ENCODE peak calls at places on chromosomes 1 and 21, in seven cellular contexts. L is CD8-positive, alpha-beta memory T cell; C is Panc1; B is vagina; E is GM23338; X is H1; A is naive thymus-derived CD4-positive, alpha-beta T cell. N is an unnamed sample.

GRCh38 chr1:78038491-78038939 is 7.3 kb upstream of the GIPC2 start:
- DNase-seq in L (no peak), C (no peak), B (no peak), E (no peak), X (no peak), A (no peak), N (no peak)

GRCh38 chr21:36945496-36946138 is 20.9 kb downstream of the HLCS start:
- DNase-seq in L (no peak), C (no peak), B (no peak), E (no peak), X (no peak), A (no peak), N (no peak)

GRCh38 chr1:184482113-184482512 is 95.3 kb downstream of the C1orf21 start:
- DNase-seq in L (no peak), C (no peak), B (peak; percentile 94), E (no peak), X (no peak), A (no peak), N (no peak)

GRCh38 chr1:212030936-212031528 is 4.3 kb downstream of the INTS7 start:
- DNase-seq in L (no peak), C (no peak), B (no peak), E (no peak), X (no peak), A (no peak), N (no peak)

GRCh38 chr21:38343691-38344090 is 86.9 kb downstream of the KCNJ15 start:
- DNase-seq in L (no peak), C (no peak), B (no peak), E (no peak), X (no peak), A (no peak), N (no peak)

GRCh38 chr1:26910343-26911160 is 3.2 kb downstream of the NR0B2 start:
- DNase-seq in L (no peak), C (no peak), B (no peak), E (no peak), X (no peak), A (no peak), N (no peak)

GRCh38 chr21:42570362-42570761 is 56.7 kb downstream of the SLC37A1 start:
- DNase-seq in L (no peak), C (no peak), B (no peak), E (no peak), X (no peak), A (no peak), N (no peak)

GRCh38 chr1:230682882-230683610 is 30.9 kb downstream of the AGT start:
- DNase-seq in L (no peak), C (no peak), B (no peak), E (no peak), X (no peak), A (no peak), N (no peak)

GRCh38 chr21:30227128-30227527 is 11.2 kb upstream of the CLDN8 start:
- DNase-seq in L (no peak), C (no peak), B (no peak), E (no peak), X (no peak), A (no peak), N (no peak)

GRCh38 chr1:10630661-10631120 is 155.9 kb downstream of the PEX14 start:
- DNase-seq in L (no peak), C (no peak), B (no peak), E (no peak), X (no peak), A (no peak), N (no peak)
- H3K4me1 ChIP-seq in L (no peaks in the 10 kb centered on the region), C (peaks cover 8% of the 10 kb centered on the region), B (peaks cover 21% of the 10 kb centered on the region), E (peaks cover 24% of the 10 kb centered on the region), X (peaks cover 17% of the 10 kb centered on the region), A (no peaks in the 10 kb centered on the region), N (no peaks in the 10 kb centered on the region)

GRCh38 chr21:35352066-35352770 is 303.1 kb upstream of the RUNX1 start:
- DNase-seq in L (no peak), C (no peak), B (no peak), E (no peak), X (no peak), A (no peak), N (no peak)
- H3K4me1 ChIP-seq in L (no peaks in the 10 kb centered on the region), C (no peaks in the 10 kb centered on the region), B (no peaks in the 10 kb centered on the region), E (no peaks in the 10 kb centered on the region), X (no peaks in the 10 kb centered on the region), A (no peaks in the 10 kb centered on the region), N (no peaks in the 10 kb centered on the region)

GRCh38 chr1:92201973-92202372 is 15.7 kb upstream of the C1orf146 start:
- DNase-seq in L (no peak), C (no peak), B (no peak), E (no peak), X (no peak), A (peak; percentile 38), N (no peak)
- H3K4me1 ChIP-seq in L (peaks cover 3% of the 10 kb centered on the region), C (no peaks in the 10 kb centered on the region), B (no peaks in the 10 kb centered on the region), E (no peaks in the 10 kb centered on the region), X (no peaks in the 10 kb centered on the region), A (peaks cover 10% of the 10 kb centered on the region), N (no peaks in the 10 kb centered on the region)

DNA sequence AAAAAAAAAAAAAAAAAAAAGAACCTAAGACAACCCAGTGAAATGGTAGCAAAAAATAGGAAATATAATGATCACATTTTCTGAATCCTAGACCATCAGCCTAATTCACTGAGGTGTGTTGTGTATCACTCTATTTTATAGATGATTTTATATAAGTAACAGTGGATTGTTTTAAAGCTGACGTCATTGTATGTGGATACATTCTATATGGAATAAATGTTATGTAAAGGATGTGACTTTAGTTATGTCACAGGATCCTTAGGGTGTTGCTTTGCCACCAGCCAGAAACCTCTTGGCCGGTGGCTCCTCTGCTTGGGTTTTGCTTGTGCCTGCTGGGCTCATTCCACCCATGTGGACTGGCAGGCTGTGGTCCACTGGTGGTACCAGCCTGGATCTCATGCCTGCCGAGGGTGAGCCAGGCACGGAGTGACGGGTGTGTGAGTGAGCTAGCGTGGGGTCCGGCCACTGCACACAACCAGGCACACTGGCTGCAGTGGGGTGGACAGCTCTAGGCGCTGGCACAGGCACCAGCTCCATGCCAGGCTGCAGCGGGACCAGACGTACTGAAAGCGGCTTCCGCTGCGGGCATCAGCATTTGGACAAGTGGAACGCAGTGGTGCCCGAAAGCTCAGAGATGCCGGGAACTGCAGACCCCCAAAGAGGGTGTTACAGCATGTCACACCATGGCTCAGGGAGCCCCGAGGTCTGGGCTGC is 44.5 kb downstream of the ZBTB8OS start:
- DNase-seq in L (no peak), C (no peak), B (no peak), E (no peak), X (no peak), A (no peak), N (no peak)
- H3K4me1 ChIP-seq in L (no peaks in the 10 kb centered on the region), C (no peaks in the 10 kb centered on the region), B (no peaks in the 10 kb centered on the region), E (no peaks in the 10 kb centered on the region), X (no peaks in the 10 kb centered on the region), A (no peaks in the 10 kb centered on the region), N (no peaks in the 10 kb centered on the region)

DNA sequence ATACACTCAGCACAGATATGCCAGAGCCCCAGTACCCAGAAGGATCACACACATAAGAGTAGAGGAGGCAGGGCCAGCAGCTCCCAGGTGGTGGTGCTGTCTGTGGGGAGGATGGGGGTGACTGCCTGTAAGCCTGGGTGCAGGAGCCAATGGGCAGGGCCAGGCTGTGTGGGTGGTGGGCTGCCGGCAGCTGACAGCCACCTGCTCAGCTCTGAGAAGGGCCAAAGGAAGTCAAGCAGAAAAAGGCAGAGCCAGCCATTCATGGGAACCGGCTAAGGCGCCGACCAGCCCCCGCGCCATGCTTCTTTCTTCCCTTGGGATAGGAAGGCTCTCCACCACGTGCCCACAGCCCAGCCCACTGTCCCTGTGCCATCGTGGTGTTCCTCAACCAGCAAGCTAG is 14.1 kb downstream of the PIK3C2B start:
- DNase-seq in L (no peak), C (no peak), B (no peak), E (no peak), X (no peak), A (no peak), N (no peak)
- H3K4me1 ChIP-seq in L (peaks cover 34% of the 10 kb centered on the region), C (peaks cover 3% of the 10 kb centered on the region), B (peaks cover 82% of the 10 kb centered on the region), E (peaks cover 24% of the 10 kb centered on the region), X (peaks cover 3% of the 10 kb centered on the region), A (peaks cover 44% of the 10 kb centered on the region), N (peaks cover 5% of the 10 kb centered on the region)

GRCh38 chr1:12180315-12180714 is 13.5 kb downstream of the TNFRSF1B start:
- DNase-seq in L (no peak), C (no peak), B (no peak), E (no peak), X (no peak), A (no peak), N (no peak)
- H3K4me1 ChIP-seq in L (peaks cover 76% of the 10 kb centered on the region), C (peaks cover 12% of the 10 kb centered on the region), B (peaks cover 94% of the 10 kb centered on the region), E (peaks cover 15% of the 10 kb centered on the region), X (peaks cover 2% of the 10 kb centered on the region), A (peaks cover 50% of the 10 kb centered on the region), N (no peaks in the 10 kb centered on the region)

DNA sequence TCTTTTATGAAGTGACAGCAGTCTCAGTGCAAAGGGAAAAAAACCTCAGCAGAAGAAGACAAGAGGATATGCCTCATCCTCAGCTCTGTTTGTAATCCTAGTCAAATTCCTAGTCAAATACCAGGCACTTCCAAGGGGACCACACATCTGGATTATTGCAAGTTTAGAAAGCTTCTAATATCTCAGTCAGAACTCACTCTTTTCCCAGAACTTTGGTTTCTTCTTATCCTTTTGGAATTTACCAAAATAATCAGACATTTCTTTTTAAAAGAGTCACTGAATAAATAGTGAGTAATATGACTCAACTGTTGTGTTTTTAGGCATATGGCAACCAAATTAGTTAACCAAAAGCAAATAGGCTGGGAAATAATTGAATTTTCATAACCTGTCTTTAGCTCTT is 47.8 kb downstream of the PRRX1 start:
- DNase-seq in L (no peak), C (no peak), B (no peak), E (no peak), X (no peak), A (no peak), N (no peak)
- H3K4me1 ChIP-seq in L (no peaks in the 10 kb centered on the region), C (peaks cover 3% of the 10 kb centered on the region), B (peaks cover 54% of the 10 kb centered on the region), E (no peaks in the 10 kb centered on the region), X (no peaks in the 10 kb centered on the region), A (no peaks in the 10 kb centered on the region), N (no peaks in the 10 kb centered on the region)